ENCODE peak calls at places on chromosomes 12 and 14, in nine cellular contexts. H is upper lobe of right lung; A is CD8-positive, alpha-beta T cell; M is cardiac muscle cell; F is HepG2; Q is mesendoderm; X is lower lobe of right lung; Z is fibroblast of lung; T is heart left ventricle. V is an unnamed sample.

GRCh38 chr14:68506645-68507405 is 286.0 kb downstream of the ZFP36L1 start:
- DNase-seq in H (no peak), A (no peak), M (no peak), F (no peak), Q (no peak), X (no peak), Z (no peak), T (no peak), V (peak; percentile 16)

GRCh38 chr14:105528859-105529505 is 2.6 kb downstream of the TMEM121 start:
- DNase-seq in H (peak; percentile 66), A (no peak), M (no peak), F (no peak), Q (no peak), X (peak; percentile 52), Z (no peak), T (no peak), V (no peak)

GRCh38 chr14:38212996-38213395 is 5.3 kb downstream of the SSTR1 start:
- DNase-seq in H (no peak), A (no peak), M (no peak), F (no peak), Q (no peak), X (no peak), Z (peak; percentile 64), T (no peak), V (no peak)

GRCh38 chr14:93219103-93219726 is 12.2 kb downstream of the UBR7 start:
- DNase-seq in H (peak; percentile 29), A (no peak), M (peak; percentile 72), F (peak; percentile 67), Q (peak; percentile 73), X (no peak), Z (peak; percentile 56), T (no peak), V (peak; percentile 70)

GRCh38 chr12:87439990-87440827 is 589.0 kb downstream of the C12orf50 start:
- DNase-seq in H (no peak), A (no peak), M (no peak), F (no peak), Q (peak; percentile 59), X (no peak), Z (peak; percentile 97), T (no peak), V (peak; percentile 38)

GRCh38 chr12:18430425-18431048 is 169.2 kb downstream of the PIK3C2G start:
- DNase-seq in H (no peak), A (no peak), M (peak; percentile 72), F (peak; percentile 24), Q (peak; percentile 61), X (no peak), Z (peak; percentile 50), T (peak; percentile 35), V (peak; percentile 88)

GRCh38 chr12:105418232-105418631 is 87.7 kb downstream of the C12orf75 start:
- DNase-seq in H (no peak), A (no peak), M (peak; percentile 4), F (no peak), Q (peak; percentile 82), X (no peak), Z (peak; percentile 96), T (no peak), V (peak; percentile 66)

GRCh38 chr12:79329933-79330332 is 360.8 kb downstream of the PAWR start:
- DNase-seq in H (no peak), A (no peak), M (no peak), F (no peak), Q (no peak), X (no peak), Z (peak; percentile 50), T (no peak), V (no peak)

GRCh38 chr12:115375188-115375991 is 691.4 kb upstream of the TBX3 start:
- DNase-seq in H (no peak), A (no peak), M (no peak), F (peak; percentile 28), Q (peak; percentile 61), X (no peak), Z (peak; percentile 85), T (no peak), V (peak; percentile 57)

GRCh38 chr12:71243375-71243774 is 85.6 kb upstream of the TSPAN8 start:
- DNase-seq in H (no peak), A (no peak), M (peak; percentile 4), F (no peak), Q (no peak), X (no peak), Z (peak; percentile 65), T (no peak), V (no peak)

GRCh38 chr12:130819248-130819576 is 19.8 kb downstream of the STX2 start:
- DNase-seq in H (no peak), A (no peak), M (no peak), F (no peak), Q (no peak), X (no peak), Z (no peak), T (no peak), V (no peak)
- H3K4me1 ChIP-seq in H (no peaks in the 10 kb centered on the region), A (peaks cover 7% of the 10 kb centered on the region), M (peaks cover 23% of the 10 kb centered on the region), F (no peaks in the 10 kb centered on the region), Q (no peaks in the 10 kb centered on the region), X (peaks cover 13% of the 10 kb centered on the region), Z (no peaks in the 10 kb centered on the region), T (peaks cover 10% of the 10 kb centered on the region), V (peaks cover 6% of the 10 kb centered on the region)

DNA sequence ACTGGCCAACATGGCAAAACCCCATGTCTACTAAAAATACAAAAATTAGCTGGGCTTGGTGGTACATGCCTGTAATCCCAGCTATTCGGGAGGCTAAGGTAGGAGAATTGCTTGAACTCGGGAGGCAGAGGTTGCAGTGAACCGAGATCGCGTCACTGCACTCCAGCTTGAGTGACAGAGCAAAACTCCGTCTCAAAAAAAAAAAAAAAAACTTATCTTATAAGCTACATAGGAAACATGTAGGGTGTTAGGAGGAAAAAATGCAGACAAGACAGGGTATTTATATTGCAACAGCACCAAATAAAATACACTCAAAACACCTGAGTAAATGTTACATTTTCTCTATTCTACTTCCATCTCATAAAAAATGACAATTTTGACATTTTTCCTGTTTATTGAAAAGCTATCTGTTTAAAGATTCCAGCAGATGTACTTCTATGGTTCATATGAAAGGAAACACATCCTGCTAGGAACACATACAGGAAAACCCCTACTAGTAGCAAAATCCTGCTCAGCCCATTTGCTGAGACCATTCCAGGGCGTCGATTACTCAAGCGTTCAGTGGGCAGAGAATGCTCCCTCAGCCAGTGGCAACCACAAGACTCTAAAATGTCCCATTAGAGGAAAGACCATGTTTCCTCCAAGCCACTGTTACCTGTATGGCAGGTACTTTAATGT is 19.7 kb downstream of the CORO1C start:
- DNase-seq in H (no peak), A (no peak), M (no peak), F (no peak), Q (no peak), X (no peak), Z (no peak), T (no peak), V (no peak)
- H3K27ac ChIP-seq in H (no peak overlapping the region), A (no peak overlapping the region), M (no peak overlapping the region), F (no peak overlapping the region), Q (no peak overlapping the region), X (no peak overlapping the region), Z (no peak overlapping the region), T (peak overlapping the region; percentile 56), V (no peak overlapping the region)

GRCh38 chr12:109160873-109161272 is 44.5 kb downstream of the ACACB start:
- DNase-seq in H (no peak), A (no peak), M (no peak), F (no peak), Q (no peak), X (no peak), Z (no peak), T (no peak), V (no peak)
- H3K4me1 ChIP-seq in H (peaks cover 13% of the 10 kb centered on the region), A (no peaks in the 10 kb centered on the region), M (peaks cover 11% of the 10 kb centered on the region), F (peaks cover 9% of the 10 kb centered on the region), Q (no peaks in the 10 kb centered on the region), X (peaks cover 14% of the 10 kb centered on the region), Z (no peaks in the 10 kb centered on the region), T (peaks cover 88% of the 10 kb centered on the region), V (no peaks in the 10 kb centered on the region)

DNA sequence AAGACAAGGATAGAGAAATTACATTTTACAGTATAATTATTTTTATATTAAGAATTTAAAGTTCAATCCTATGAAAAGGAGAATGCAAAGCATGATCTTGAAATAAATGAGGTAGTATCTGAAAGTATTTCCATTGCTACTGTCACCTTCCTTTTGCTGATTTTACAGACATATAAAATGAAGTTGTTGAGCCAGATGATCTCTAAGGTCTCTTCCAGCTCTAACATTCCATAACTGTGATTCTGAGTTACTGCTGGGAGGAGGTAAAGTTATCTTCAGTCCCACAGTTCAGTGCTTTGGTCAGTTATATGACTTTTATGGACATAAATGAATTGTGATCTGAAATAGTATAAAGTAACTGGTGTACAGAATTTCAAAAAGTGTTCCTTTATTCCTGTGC is 52.8 kb downstream of the SLC38A6 start:
- DNase-seq in H (no peak), A (no peak), M (no peak), F (no peak), Q (no peak), X (no peak), Z (peak; percentile 59), T (no peak), V (no peak)
- H3K27ac ChIP-seq in H (no peak overlapping the region), A (no peak overlapping the region), M (no peak overlapping the region), F (no peak overlapping the region), Q (no peak overlapping the region), X (no peak overlapping the region), Z (no peak overlapping the region), T (no peak overlapping the region), V (no peak overlapping the region)

DNA sequence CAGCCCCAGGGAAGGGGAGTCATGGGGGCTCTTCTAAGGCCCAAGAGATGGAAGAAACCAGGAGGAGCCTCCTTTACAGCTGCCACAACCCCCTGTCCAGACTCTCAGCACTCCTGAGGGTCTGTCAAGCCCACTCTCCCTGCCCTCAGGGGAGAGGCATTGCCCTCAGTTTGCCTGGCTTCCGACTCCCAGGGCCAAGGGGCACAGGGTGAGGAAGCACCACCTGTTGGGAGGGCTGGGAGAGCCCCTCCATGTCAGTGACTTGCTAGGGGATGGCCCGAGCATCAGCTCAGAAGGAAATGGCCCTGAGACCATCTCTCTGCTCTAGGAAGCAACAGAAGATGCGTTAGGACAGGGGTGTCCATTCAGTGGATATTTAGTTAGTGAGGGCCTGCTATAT is 36.1 kb downstream of the LTBP2 start:
- DNase-seq in H (no peak), A (no peak), M (no peak), F (no peak), Q (no peak), X (peak; percentile 20), Z (no peak), T (no peak), V (no peak)
- H3K4me1 ChIP-seq in H (peaks cover 42% of the 10 kb centered on the region), A (peaks cover 45% of the 10 kb centered on the region), M (peaks cover 12% of the 10 kb centered on the region), F (peaks cover 14% of the 10 kb centered on the region), Q (no peaks in the 10 kb centered on the region), X (peaks cover 53% of the 10 kb centered on the region), Z (peaks cover 56% of the 10 kb centered on the region), T (peaks cover 75% of the 10 kb centered on the region), V (no peaks in the 10 kb centered on the region)

GRCh38 chr12:3747543-3747942 is 5.4 kb downstream of the CRACR2A start:
- DNase-seq in H (no peak), A (no peak), M (no peak), F (no peak), Q (no peak), X (no peak), Z (no peak), T (no peak), V (peak; percentile 13)
- H3K27ac ChIP-seq in H (no peak overlapping the region), A (no peak overlapping the region), M (no peak overlapping the region), F (no peak overlapping the region), Q (no peak overlapping the region), X (no peak overlapping the region), Z (no peak overlapping the region), T (no peak overlapping the region), V (no peak overlapping the region)

V was measured in endodermal cell.